ENCODE peak calls at places on chromosomes 1 and 21, in eight cellular contexts. One of them, this sample, is unnamed.

GRCh38 chr1:55717111-55717510 is 501.9 kb upstream of the USP24 start:
- DNase-seq in MM.1S: no peak
- DNase-seq in HCT116: no peak
- DNase-seq in neural progenitor cell: no peak
- DNase-seq in GM23338: no peak
- DNase-seq in hepatocyte: no peak
- DNase-seq in PC-3: peak
- DNase-seq in SK-N-SH: no peak
- DNase-seq in this sample: no peak

GRCh38 chr1:17617787-17618557 is 78.5 kb downstream of the ARHGEF10L start:
- DNase-seq in MM.1S: no peak
- DNase-seq in HCT116: no peak
- DNase-seq in neural progenitor cell: no peak
- DNase-seq in GM23338: no peak
- DNase-seq in hepatocyte: no peak
- DNase-seq in PC-3: peak
- DNase-seq in SK-N-SH: no peak
- DNase-seq in this sample: no peak

GRCh38 chr21:20404915-20405314 is 593.3 kb upstream of the NCAM2 start:
- DNase-seq in MM.1S: no peak
- DNase-seq in HCT116: no peak
- DNase-seq in neural progenitor cell: peak
- DNase-seq in GM23338: peak
- DNase-seq in hepatocyte: no peak
- DNase-seq in PC-3: no peak
- DNase-seq in SK-N-SH: no peak
- DNase-seq in this sample: no peak

GRCh38 chr1:110594466-110595076 is 11.6 kb downstream of the KCNA2 start:
- DNase-seq in MM.1S: no peak
- DNase-seq in HCT116: no peak
- DNase-seq in neural progenitor cell: no peak
- DNase-seq in GM23338: no peak
- DNase-seq in hepatocyte: no peak
- DNase-seq in PC-3: no peak
- DNase-seq in SK-N-SH: no peak
- DNase-seq in this sample: no peak

GRCh38 chr1:32250893-32251716 is at the start of gene LCK:
- DNase-seq in MM.1S: no peak
- DNase-seq in HCT116: no peak
- DNase-seq in neural progenitor cell: no peak
- DNase-seq in GM23338: peak
- DNase-seq in hepatocyte: no peak
- DNase-seq in PC-3: no peak
- DNase-seq in SK-N-SH: no peak
- DNase-seq in this sample: peak

GRCh38 chr1:13754510-13755103 is 54.6 kb downstream of the PRDM2 start:
- DNase-seq in MM.1S: no peak
- DNase-seq in HCT116: no peak
- DNase-seq in neural progenitor cell: no peak
- DNase-seq in GM23338: no peak
- DNase-seq in hepatocyte: no peak
- DNase-seq in PC-3: peak
- DNase-seq in SK-N-SH: peak
- DNase-seq in this sample: no peak

GRCh38 chr1:190679032-190679431 is 201.4 kb upstream of the BRINP3 start:
- DNase-seq in MM.1S: no peak
- DNase-seq in HCT116: no peak
- DNase-seq in neural progenitor cell: no peak
- DNase-seq in GM23338: no peak
- DNase-seq in hepatocyte: no peak
- DNase-seq in PC-3: peak
- DNase-seq in SK-N-SH: no peak
- DNase-seq in this sample: no peak

GRCh38 chr1:165675794-165676193 is 22.6 kb downstream of the ALDH9A1 start:
- DNase-seq in MM.1S: no peak
- DNase-seq in HCT116: no peak
- DNase-seq in neural progenitor cell: no peak
- DNase-seq in GM23338: no peak
- DNase-seq in hepatocyte: no peak
- DNase-seq in PC-3: peak
- DNase-seq in SK-N-SH: no peak
- DNase-seq in this sample: no peak

GRCh38 chr21:46509760-46510159 is 51.1 kb downstream of the DIP2A start:
- DNase-seq in MM.1S: no peak
- DNase-seq in HCT116: peak
- DNase-seq in neural progenitor cell: no peak
- DNase-seq in GM23338: no peak
- DNase-seq in hepatocyte: peak
- DNase-seq in PC-3: peak
- DNase-seq in SK-N-SH: no peak
- DNase-seq in this sample: no peak

GRCh38 chr1:28437924-28438699 is 67.7 kb upstream of the RCC1 start:
- DNase-seq in MM.1S: peak
- DNase-seq in HCT116: peak
- DNase-seq in neural progenitor cell: peak
- DNase-seq in GM23338: peak
- DNase-seq in hepatocyte: peak
- DNase-seq in PC-3: peak
- DNase-seq in SK-N-SH: peak
- DNase-seq in this sample: no peak

GRCh38 chr1:240758296-240758695 is 146.3 kb upstream of the GREM2 start:
- DNase-seq in MM.1S: no peak
- DNase-seq in HCT116: no peak
- DNase-seq in neural progenitor cell: no peak
- DNase-seq in GM23338: no peak
- DNase-seq in hepatocyte: no peak
- DNase-seq in PC-3: no peak
- DNase-seq in SK-N-SH: no peak
- DNase-seq in this sample: no peak

GRCh38 chr1:24374891-24375786 is 38.4 kb downstream of the STPG1 start:
- DNase-seq in MM.1S: no peak
- DNase-seq in HCT116: no peak
- DNase-seq in neural progenitor cell: peak
- DNase-seq in GM23338: peak
- DNase-seq in hepatocyte: no peak
- DNase-seq in PC-3: peak
- DNase-seq in SK-N-SH: no peak
- DNase-seq in this sample: no peak

GRCh38 chr1:44030606-44031050 is 634 bp downstream of the SLC6A9 start:
- DNase-seq in MM.1S: peak
- DNase-seq in HCT116: no peak
- DNase-seq in neural progenitor cell: peak
- DNase-seq in GM23338: peak
- DNase-seq in hepatocyte: peak
- DNase-seq in PC-3: no peak
- DNase-seq in SK-N-SH: peak
- DNase-seq in this sample: peak

DNA sequence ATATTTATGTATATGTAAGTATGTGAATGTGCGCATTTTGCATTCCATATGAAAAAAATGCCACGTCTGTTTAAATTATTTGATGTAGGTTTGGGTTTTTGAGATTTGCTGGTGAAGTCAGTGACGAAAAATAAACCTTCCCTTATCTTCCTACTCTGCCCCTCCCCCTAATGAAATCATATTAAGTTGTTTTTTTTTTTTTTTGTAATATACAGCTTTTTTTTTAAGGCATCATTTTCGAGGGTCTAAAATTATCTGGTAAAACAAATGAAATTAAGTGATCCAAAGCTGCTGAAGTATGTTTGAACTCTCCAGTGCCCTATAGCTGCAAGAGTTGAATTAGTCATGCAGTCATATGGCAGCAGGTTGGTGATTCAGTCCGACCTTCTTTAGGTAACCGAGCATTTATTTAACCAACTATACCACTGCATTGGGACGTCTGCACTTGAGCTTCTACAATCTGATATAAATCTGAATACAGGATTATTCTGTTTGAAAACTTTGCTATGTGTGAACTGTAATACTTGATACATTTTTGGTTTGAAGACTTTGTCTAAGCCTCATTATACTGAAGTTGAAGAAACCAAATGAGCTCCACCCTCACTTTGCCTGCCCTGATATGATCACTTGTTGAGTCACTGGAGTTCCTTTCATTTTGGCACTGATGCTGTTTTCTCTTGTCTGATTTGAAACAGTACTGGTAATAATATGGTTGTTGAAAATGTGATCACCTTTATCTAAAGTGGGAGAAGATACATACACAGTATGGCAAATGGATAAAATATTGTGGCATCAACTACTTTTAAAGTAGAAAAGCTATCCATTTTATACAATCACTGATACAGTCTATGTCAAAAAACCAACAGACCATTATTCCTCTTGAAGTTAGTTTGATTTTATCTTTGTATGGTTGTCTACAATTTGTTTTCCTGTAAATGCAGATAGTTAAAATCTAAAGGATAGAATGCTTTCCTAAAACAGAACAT is 11.7 kb downstream of the PDIK1L start:
- DNase-seq in MM.1S: no peak
- DNase-seq in HCT116: no peak
- DNase-seq in neural progenitor cell: no peak
- DNase-seq in GM23338: no peak
- DNase-seq in hepatocyte: no peak
- DNase-seq in PC-3: peak
- DNase-seq in SK-N-SH: no peak
- DNase-seq in this sample: no peak
- TF ChIP-seq EZH2phosphoT487 in MM.1S: no peak
- TF ChIP-seq EZH2phosphoT487 in HCT116: no peak
- TF ChIP-seq EZH2phosphoT487 in neural progenitor cell: no peak
- TF ChIP-seq EZH2phosphoT487 in GM23338: no peak
- TF ChIP-seq EZH2phosphoT487 in hepatocyte: no peak
- TF ChIP-seq EZH2phosphoT487 in PC-3: no peak
- TF ChIP-seq EZH2phosphoT487 in SK-N-SH: no peak
- TF ChIP-seq EZH2phosphoT487 in this sample: no peak

GRCh38 chr1:30721311-30722174 is 1.8 kb downstream of the MATN1 start:
- DNase-seq in MM.1S: no peak
- DNase-seq in HCT116: no peak
- DNase-seq in neural progenitor cell: no peak
- DNase-seq in GM23338: no peak
- DNase-seq in hepatocyte: no peak
- DNase-seq in PC-3: no peak
- DNase-seq in SK-N-SH: no peak
- DNase-seq in this sample: peak
- TF ChIP-seq CTCF in MM.1S: no peak
- TF ChIP-seq CTCF in HCT116: no peak
- TF ChIP-seq CTCF in neural progenitor cell: no peak
- TF ChIP-seq CTCF in GM23338: peak
- TF ChIP-seq CTCF in hepatocyte: no peak
- TF ChIP-seq CTCF in PC-3: no peak
- TF ChIP-seq CTCF in SK-N-SH: peak
- TF ChIP-seq CTCF in this sample: peak

DNA sequence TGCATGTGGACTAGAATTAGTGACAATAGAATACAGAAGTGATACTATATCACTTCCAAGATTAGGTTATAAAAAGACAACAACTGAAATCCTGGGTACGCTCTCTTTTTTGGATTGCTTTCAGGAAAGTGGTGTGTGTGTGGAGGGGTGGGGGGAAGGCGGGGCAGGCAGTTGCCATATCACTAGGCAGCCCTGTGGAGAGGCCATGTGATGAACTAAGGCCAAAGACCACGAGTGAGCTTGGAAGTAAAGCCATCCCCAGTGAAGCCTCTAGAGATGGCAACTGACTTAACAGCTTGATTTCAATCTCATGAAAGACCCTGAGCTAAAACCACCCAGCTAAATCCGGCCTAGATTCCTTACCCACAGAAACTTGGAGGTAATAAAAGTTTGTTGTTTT is 6.2 kb upstream of the ASPM start:
- DNase-seq in MM.1S: no peak
- DNase-seq in HCT116: no peak
- DNase-seq in neural progenitor cell: no peak
- DNase-seq in GM23338: no peak
- DNase-seq in hepatocyte: peak
- DNase-seq in PC-3: no peak
- DNase-seq in SK-N-SH: no peak
- DNase-seq in this sample: no peak
- H3K4me3 ChIP-seq in MM.1S: no peak
- H3K4me3 ChIP-seq in HCT116: no peak
- H3K4me3 ChIP-seq in neural progenitor cell: no peak
- H3K4me3 ChIP-seq in GM23338: no peak
- H3K4me3 ChIP-seq in hepatocyte: no peak
- H3K4me3 ChIP-seq in PC-3: no peak
- H3K4me3 ChIP-seq in SK-N-SH: no peak
- H3K4me3 ChIP-seq in this sample: no peak

GRCh38 chr1:57966340-57966739 is 542.5 kb upstream of the DAB1 start:
- DNase-seq in MM.1S: peak
- DNase-seq in HCT116: no peak
- DNase-seq in neural progenitor cell: no peak
- DNase-seq in GM23338: peak
- DNase-seq in hepatocyte: no peak
- DNase-seq in PC-3: no peak
- DNase-seq in SK-N-SH: no peak
- DNase-seq in this sample: no peak

GRCh38 chr1:57959727-57960300 is 536.0 kb upstream of the DAB1 start:
- DNase-seq in MM.1S: no peak
- DNase-seq in HCT116: no peak
- DNase-seq in neural progenitor cell: no peak
- DNase-seq in GM23338: no peak
- DNase-seq in hepatocyte: no peak
- DNase-seq in PC-3: no peak
- DNase-seq in SK-N-SH: peak
- DNase-seq in this sample: no peak

GRCh38 chr1:57966751-57967406 is 543.0 kb upstream of the DAB1 start:
- DNase-seq in MM.1S: peak
- DNase-seq in HCT116: no peak
- DNase-seq in neural progenitor cell: peak
- DNase-seq in GM23338: peak
- DNase-seq in hepatocyte: peak
- DNase-seq in PC-3: no peak
- DNase-seq in SK-N-SH: no peak
- DNase-seq in this sample: no peak

GRCh38 chr1:57957576-57957975 is 533.7 kb upstream of the DAB1 start:
- DNase-seq in MM.1S: no peak
- DNase-seq in HCT116: no peak
- DNase-seq in neural progenitor cell: no peak
- DNase-seq in GM23338: no peak
- DNase-seq in hepatocyte: no peak
- DNase-seq in PC-3: no peak
- DNase-seq in SK-N-SH: no peak
- DNase-seq in this sample: no peak

DNA sequence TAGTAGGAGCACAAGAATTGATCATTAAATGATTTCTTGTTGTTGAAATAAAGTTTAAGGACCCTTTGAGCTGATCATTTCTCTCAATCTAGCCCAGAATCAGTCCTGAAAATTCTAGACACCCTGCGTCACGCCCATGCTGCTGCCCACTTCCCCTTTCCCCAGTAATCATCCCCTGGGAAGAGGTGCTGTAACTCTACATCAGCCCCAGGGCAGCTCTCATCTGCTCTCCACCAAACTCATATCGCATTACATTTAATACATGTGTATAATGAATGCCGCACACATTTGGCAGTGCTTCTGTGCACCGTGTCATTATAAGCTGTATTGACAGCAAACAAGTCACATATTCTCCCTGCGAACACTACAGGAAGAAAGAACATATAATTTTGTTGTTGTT is 539.7 kb upstream of the DAB1 start:
- DNase-seq in MM.1S: no peak
- DNase-seq in HCT116: no peak
- DNase-seq in neural progenitor cell: no peak
- DNase-seq in GM23338: no peak
- DNase-seq in hepatocyte: no peak
- DNase-seq in PC-3: no peak
- DNase-seq in SK-N-SH: no peak
- DNase-seq in this sample: no peak
- TF ChIP-seq EZH2phosphoT487 in MM.1S: no peak
- TF ChIP-seq EZH2phosphoT487 in HCT116: no peak
- TF ChIP-seq EZH2phosphoT487 in neural progenitor cell: no peak
- TF ChIP-seq EZH2phosphoT487 in GM23338: no peak
- TF ChIP-seq EZH2phosphoT487 in hepatocyte: no peak
- TF ChIP-seq EZH2phosphoT487 in PC-3: no peak
- TF ChIP-seq EZH2phosphoT487 in SK-N-SH: no peak
- TF ChIP-seq EZH2phosphoT487 in this sample: no peak

This sample was measured in OCI-LY7.